ENCODE peak calls at places on chromosome 20, in five cellular contexts. One of them, this sample, is unnamed.

GRCh38 chr20:36820073-36820472 is 46.5 kb upstream of the DSN1 start:
- DNase-seq in fibroblast of pulmonary artery: no peak
- DNase-seq in activated gamma-delta T cell treated with Interleukin-2 at 50 U/mL for 16 hours: no peak
- DNase-seq in HEK293T: no peak
- DNase-seq in choroid plexus epithelial cell: no peak
- DNase-seq in this sample: no peak

GRCh38 chr20:50368813-50369224 is 141.4 kb upstream of the PTPN1 start:
- DNase-seq in HEK293T: no peak
- DNase-seq in fibroblast of pulmonary artery: peak
- DNase-seq in activated gamma-delta T cell treated with Interleukin-2 at 50 U/mL for 16 hours: no peak
- DNase-seq in choroid plexus epithelial cell: peak
- DNase-seq in this sample: no peak

GRCh38 chr20:22827916-22828315 is 207.2 kb upstream of the SSTR4 start:
- DNase-seq in activated gamma-delta T cell treated with Interleukin-2 at 50 U/mL for 16 hours: no peak
- DNase-seq in choroid plexus epithelial cell: no peak
- DNase-seq in HEK293T: no peak
- DNase-seq in fibroblast of pulmonary artery: no peak
- DNase-seq in this sample: no peak

GRCh38 chr20:56974499-56975250 is 291.8 kb downstream of the BMP7 start:
- DNase-seq in fibroblast of pulmonary artery: peak
- DNase-seq in HEK293T: peak
- DNase-seq in activated gamma-delta T cell treated with Interleukin-2 at 50 U/mL for 16 hours: no peak
- DNase-seq in choroid plexus epithelial cell: peak
- DNase-seq in this sample: peak

GRCh38 chr20:57380081-57380750 is 11.0 kb upstream of the RBM38 start:
- DNase-seq in HEK293T: no peak
- DNase-seq in activated gamma-delta T cell treated with Interleukin-2 at 50 U/mL for 16 hours: no peak
- DNase-seq in fibroblast of pulmonary artery: no peak
- DNase-seq in choroid plexus epithelial cell: no peak
- DNase-seq in this sample: no peak

GRCh38 chr20:36158160-36158741 is 3.7 kb downstream of the EPB41L1 start:
- DNase-seq in HEK293T: no peak
- DNase-seq in choroid plexus epithelial cell: no peak
- DNase-seq in activated gamma-delta T cell treated with Interleukin-2 at 50 U/mL for 16 hours: no peak
- DNase-seq in fibroblast of pulmonary artery: no peak
- DNase-seq in this sample: no peak

GRCh38 chr20:40945754-40946451 is 82.7 kb upstream of the TOP1 start:
- DNase-seq in activated gamma-delta T cell treated with Interleukin-2 at 50 U/mL for 16 hours: no peak
- DNase-seq in HEK293T: peak
- DNase-seq in fibroblast of pulmonary artery: peak
- DNase-seq in choroid plexus epithelial cell: peak
- DNase-seq in this sample: peak

GRCh38 chr20:58071500-58071804 is 157.0 kb downstream of the ANKRD60 start:
- DNase-seq in activated gamma-delta T cell treated with Interleukin-2 at 50 U/mL for 16 hours: no peak
- DNase-seq in HEK293T: no peak
- DNase-seq in fibroblast of pulmonary artery: no peak
- DNase-seq in choroid plexus epithelial cell: no peak
- DNase-seq in this sample: no peak

GRCh38 chr20:24870876-24871275 is 78.2 kb upstream of the CST7 start:
- DNase-seq in fibroblast of pulmonary artery: no peak
- DNase-seq in HEK293T: no peak
- DNase-seq in choroid plexus epithelial cell: peak
- DNase-seq in activated gamma-delta T cell treated with Interleukin-2 at 50 U/mL for 16 hours: no peak
- DNase-seq in this sample: no peak

GRCh38 chr20:51158226-51158625 is 135.3 kb upstream of the KCNG1 start:
- DNase-seq in fibroblast of pulmonary artery: no peak
- DNase-seq in activated gamma-delta T cell treated with Interleukin-2 at 50 U/mL for 16 hours: no peak
- DNase-seq in HEK293T: no peak
- DNase-seq in choroid plexus epithelial cell: no peak
- DNase-seq in this sample: no peak

GRCh38 chr20:49701313-49701731 is 12.4 kb downstream of the B4GALT5 start:
- DNase-seq in activated gamma-delta T cell treated with Interleukin-2 at 50 U/mL for 16 hours: no peak
- DNase-seq in choroid plexus epithelial cell: no peak
- DNase-seq in HEK293T: no peak
- DNase-seq in fibroblast of pulmonary artery: peak
- DNase-seq in this sample: no peak

GRCh38 chr20:42985628-42986027 is 204.1 kb downstream of the PTPRT start:
- DNase-seq in HEK293T: peak
- DNase-seq in choroid plexus epithelial cell: no peak
- DNase-seq in fibroblast of pulmonary artery: no peak
- DNase-seq in activated gamma-delta T cell treated with Interleukin-2 at 50 U/mL for 16 hours: no peak
- DNase-seq in this sample: no peak

GRCh38 chr20:19453781-19454310 is 241.4 kb downstream of the SLC24A3 start:
- DNase-seq in activated gamma-delta T cell treated with Interleukin-2 at 50 U/mL for 16 hours: no peak
- DNase-seq in choroid plexus epithelial cell: no peak
- DNase-seq in fibroblast of pulmonary artery: no peak
- DNase-seq in HEK293T: no peak
- DNase-seq in this sample: peak

GRCh38 chr20:9617062-9617461 is 102.7 kb downstream of the LAMP5 start:
- DNase-seq in activated gamma-delta T cell treated with Interleukin-2 at 50 U/mL for 16 hours: peak
- DNase-seq in fibroblast of pulmonary artery: peak
- DNase-seq in HEK293T: peak
- DNase-seq in choroid plexus epithelial cell: peak
- DNase-seq in this sample: peak

GRCh38 chr20:61861858-61862257 is 203.8 kb downstream of the TAF4 start:
- DNase-seq in choroid plexus epithelial cell: no peak
- DNase-seq in activated gamma-delta T cell treated with Interleukin-2 at 50 U/mL for 16 hours: no peak
- DNase-seq in fibroblast of pulmonary artery: no peak
- DNase-seq in HEK293T: no peak
- DNase-seq in this sample: no peak

GRCh38 chr20:50372770-50373088 is 137.5 kb upstream of the PTPN1 start:
- DNase-seq in choroid plexus epithelial cell: no peak
- DNase-seq in HEK293T: no peak
- DNase-seq in activated gamma-delta T cell treated with Interleukin-2 at 50 U/mL for 16 hours: no peak
- DNase-seq in fibroblast of pulmonary artery: no peak
- DNase-seq in this sample: no peak

GRCh38 chr20:47319517-47320252 is 36.8 kb downstream of the ZMYND8 start:
- DNase-seq in activated gamma-delta T cell treated with Interleukin-2 at 50 U/mL for 16 hours: no peak
- DNase-seq in HEK293T: no peak
- DNase-seq in fibroblast of pulmonary artery: peak
- DNase-seq in choroid plexus epithelial cell: peak
- DNase-seq in this sample: peak

GRCh38 chr20:33910529-33911327 is 83.0 kb upstream of the RALY start:
- DNase-seq in fibroblast of pulmonary artery: no peak
- DNase-seq in HEK293T: no peak
- DNase-seq in activated gamma-delta T cell treated with Interleukin-2 at 50 U/mL for 16 hours: no peak
- DNase-seq in choroid plexus epithelial cell: no peak
- DNase-seq in this sample: no peak

GRCh38 chr20:51420111-51420510 is 122.4 kb downstream of the NFATC2 start:
- DNase-seq in fibroblast of pulmonary artery: peak
- DNase-seq in activated gamma-delta T cell treated with Interleukin-2 at 50 U/mL for 16 hours: no peak
- DNase-seq in choroid plexus epithelial cell: peak
- DNase-seq in HEK293T: no peak
- DNase-seq in this sample: no peak

GRCh38 chr20:1895674-1896496 is 678 bp downstream of the SIRPA start:
- DNase-seq in choroid plexus epithelial cell: no peak
- DNase-seq in HEK293T: no peak
- DNase-seq in activated gamma-delta T cell treated with Interleukin-2 at 50 U/mL for 16 hours: no peak
- DNase-seq in fibroblast of pulmonary artery: no peak
- DNase-seq in this sample: peak

GRCh38 chr20:21719592-21720214 is 14.2 kb downstream of the PAX1 start:
- DNase-seq in activated gamma-delta T cell treated with Interleukin-2 at 50 U/mL for 16 hours: peak
- DNase-seq in HEK293T: peak
- DNase-seq in choroid plexus epithelial cell: peak
- DNase-seq in fibroblast of pulmonary artery: peak
- DNase-seq in this sample: peak

GRCh38 chr20:34945315-34946077 is 10.1 kb downstream of the GSS start:
- DNase-seq in HEK293T: no peak
- DNase-seq in fibroblast of pulmonary artery: no peak
- DNase-seq in choroid plexus epithelial cell: peak
- DNase-seq in activated gamma-delta T cell treated with Interleukin-2 at 50 U/mL for 16 hours: no peak
- DNase-seq in this sample: no peak

GRCh38 chr20:8018928-8019177 is 708 bp downstream of the TMX4 start:
- DNase-seq in choroid plexus epithelial cell: peak
- DNase-seq in HEK293T: no peak
- DNase-seq in fibroblast of pulmonary artery: peak
- DNase-seq in activated gamma-delta T cell treated with Interleukin-2 at 50 U/mL for 16 hours: no peak
- DNase-seq in this sample: no peak

GRCh38 chr20:62710221-62710885 is 1.7 kb downstream of the NTSR1 start:
- DNase-seq in activated gamma-delta T cell treated with Interleukin-2 at 50 U/mL for 16 hours: no peak
- DNase-seq in HEK293T: no peak
- DNase-seq in fibroblast of pulmonary artery: no peak
- DNase-seq in choroid plexus epithelial cell: no peak
- DNase-seq in this sample: no peak

GRCh38 chr20:59598625-59599310 is 5.6 kb upstream of the PHACTR3 start:
- DNase-seq in choroid plexus epithelial cell: peak
- DNase-seq in activated gamma-delta T cell treated with Interleukin-2 at 50 U/mL for 16 hours: no peak
- DNase-seq in fibroblast of pulmonary artery: peak
- DNase-seq in HEK293T: peak
- DNase-seq in this sample: peak

GRCh38 chr20:31987744-31988143 is 19.8 kb downstream of the XKR7 start:
- DNase-seq in choroid plexus epithelial cell: peak
- DNase-seq in activated gamma-delta T cell treated with Interleukin-2 at 50 U/mL for 16 hours: no peak
- DNase-seq in HEK293T: no peak
- DNase-seq in fibroblast of pulmonary artery: peak
- DNase-seq in this sample: peak

GRCh38 chr20:53291548-53291947 is 302.1 kb downstream of the ZNF217 start:
- DNase-seq in HEK293T: peak
- DNase-seq in activated gamma-delta T cell treated with Interleukin-2 at 50 U/mL for 16 hours: no peak
- DNase-seq in fibroblast of pulmonary artery: no peak
- DNase-seq in choroid plexus epithelial cell: no peak
- DNase-seq in this sample: peak

GRCh38 chr20:62668441-62669027 is 26.2 kb downstream of the SLCO4A1 start:
- DNase-seq in HEK293T: peak
- DNase-seq in fibroblast of pulmonary artery: peak
- DNase-seq in activated gamma-delta T cell treated with Interleukin-2 at 50 U/mL for 16 hours: peak
- DNase-seq in choroid plexus epithelial cell: peak
- DNase-seq in this sample: peak

GRCh38 chr20:4036351-4036750 is 21.0 kb upstream of the RNF24 start:
- DNase-seq in fibroblast of pulmonary artery: no peak
- DNase-seq in HEK293T: no peak
- DNase-seq in choroid plexus epithelial cell: no peak
- DNase-seq in activated gamma-delta T cell treated with Interleukin-2 at 50 U/mL for 16 hours: no peak
- DNase-seq in this sample: no peak

GRCh38 chr20:16393297-16393696 is 180.0 kb downstream of the KIF16B start:
- DNase-seq in choroid plexus epithelial cell: no peak
- DNase-seq in HEK293T: no peak
- DNase-seq in activated gamma-delta T cell treated with Interleukin-2 at 50 U/mL for 16 hours: no peak
- DNase-seq in fibroblast of pulmonary artery: no peak
- DNase-seq in this sample: no peak

GRCh38 chr20:38121741-38122140 is 43.3 kb downstream of the TGM2 start:
- DNase-seq in fibroblast of pulmonary artery: no peak
- DNase-seq in HEK293T: no peak
- DNase-seq in choroid plexus epithelial cell: no peak
- DNase-seq in activated gamma-delta T cell treated with Interleukin-2 at 50 U/mL for 16 hours: no peak
- DNase-seq in this sample: no peak

GRCh38 chr20:50434653-50435396 is 75.4 kb upstream of the PTPN1 start:
- DNase-seq in HEK293T: no peak
- DNase-seq in fibroblast of pulmonary artery: peak
- DNase-seq in activated gamma-delta T cell treated with Interleukin-2 at 50 U/mL for 16 hours: no peak
- DNase-seq in choroid plexus epithelial cell: peak
- DNase-seq in this sample: no peak

GRCh38 chr20:50563133-50563944 is 53.2 kb downstream of the PTPN1 start:
- DNase-seq in choroid plexus epithelial cell: no peak
- DNase-seq in HEK293T: no peak
- DNase-seq in fibroblast of pulmonary artery: no peak
- DNase-seq in activated gamma-delta T cell treated with Interleukin-2 at 50 U/mL for 16 hours: no peak
- DNase-seq in this sample: no peak

GRCh38 chr20:31603822-31604566 is 1.1 kb upstream of the ID1 start:
- DNase-seq in fibroblast of pulmonary artery: peak
- DNase-seq in choroid plexus epithelial cell: peak
- DNase-seq in HEK293T: peak
- DNase-seq in activated gamma-delta T cell treated with Interleukin-2 at 50 U/mL for 16 hours: peak
- DNase-seq in this sample: peak

GRCh38 chr20:41466836-41467619 is 100.4 kb upstream of the EMILIN3 start:
- DNase-seq in activated gamma-delta T cell treated with Interleukin-2 at 50 U/mL for 16 hours: no peak
- DNase-seq in choroid plexus epithelial cell: no peak
- DNase-seq in HEK293T: no peak
- DNase-seq in fibroblast of pulmonary artery: no peak
- DNase-seq in this sample: no peak

This sample was measured in GM23338.